ENCODE peak calls at places on chromosome 2, in six cellular contexts. N is cardiac muscle cell, F is lower lobe of right lung, L is body of pancreas, O is right cardiac atrium, D is ovary. I is an unnamed sample.

GRCh38 chr2:30232801-30233130 is 1.4 kb downstream of the LBH start:
- DNase-seq in N (no peak), F (no peak), L (no peak), O (no peak), D (peak; percentile 25), I (no peak)

GRCh38 chr2:71962350-71962749 is 185.3 kb downstream of the CYP26B1 start:
- DNase-seq in N (no peak), F (no peak), L (no peak), O (no peak), D (no peak), I (no peak)

GRCh38 chr2:134137182-134137595 is 116.7 kb upstream of the MGAT5 start:
- DNase-seq in N (peak; percentile 72), F (peak; percentile 62), L (peak; percentile 51), O (no peak), D (no peak), I (peak; percentile 73)

GRCh38 chr2:67038195-67038594 is 358.9 kb upstream of the ETAA1 start:
- DNase-seq in N (no peak), F (no peak), L (no peak), O (no peak), D (no peak), I (no peak)

GRCh38 chr2:45690223-45690622 is 38.7 kb downstream of the PRKCE start:
- DNase-seq in N (no peak), F (no peak), L (no peak), O (no peak), D (no peak), I (no peak)

GRCh38 chr2:199055336-199055735 is 402.4 kb downstream of the SATB2 start:
- DNase-seq in N (no peak), F (no peak), L (no peak), O (no peak), D (no peak), I (peak; percentile 26)

GRCh38 chr2:163641986-163642385 is 93.8 kb downstream of the FIGN start:
- DNase-seq in N (no peak), F (no peak), L (no peak), O (no peak), D (no peak), I (peak; percentile 21)

GRCh38 chr2:159089543-159089942 is 121.1 kb downstream of the TANC1 start:
- DNase-seq in N (no peak), F (no peak), L (no peak), O (peak; percentile 66), D (no peak), I (peak; percentile 18)

GRCh38 chr2:104177179-104177578 is 676.7 kb upstream of the POU3F3 start:
- DNase-seq in N (no peak), F (no peak), L (no peak), O (no peak), D (no peak), I (no peak)

GRCh38 chr2:224922142-224922727 is 120.0 kb downstream of the DOCK10 start:
- DNase-seq in N (peak; percentile 16), F (no peak), L (no peak), O (no peak), D (no peak), I (no peak)

GRCh38 chr2:234257859-234258561 is 207.5 kb downstream of the SPP2 start:
- DNase-seq in N (peak; percentile 94), F (no peak), L (peak; percentile 50), O (peak; percentile 49), D (no peak), I (peak; percentile 99)

GRCh38 chr2:8704906-8705305 is 23.1 kb downstream of the ID2 start:
- DNase-seq in N (peak; percentile 4), F (no peak), L (no peak), O (no peak), D (no peak), I (no peak)

GRCh38 chr2:218026676-218027425 is 24.1 kb upstream of the TNS1 start:
- DNase-seq in N (no peak), F (peak; percentile 77), L (peak; percentile 94), O (peak; percentile 70), D (no peak), I (no peak)

GRCh38 chr2:185979546-185980071 is 241.0 kb downstream of the FSIP2 start:
- DNase-seq in N (no peak), F (no peak), L (no peak), O (no peak), D (no peak), I (peak; percentile 62)

GRCh38 chr2:216555274-216555673 is 56.6 kb downstream of the RPL37A start:
- DNase-seq in N (peak; percentile 69), F (peak; percentile 78), L (peak; percentile 66), O (peak; percentile 86), D (no peak), I (peak; percentile 79)

GRCh38 chr2:119218478-119219064 is 5.1 kb upstream of the STEAP3 start:
- DNase-seq in N (peak; percentile 68), F (peak; percentile 50), L (peak; percentile 70), O (no peak), D (peak; percentile 46), I (peak; percentile 77)

GRCh38 chr2:157894694-157895450 is 18.7 kb upstream of the ACVR1 start:
- DNase-seq in N (peak; percentile 73), F (no peak), L (no peak), O (no peak), D (no peak), I (peak; percentile 90)

GRCh38 chr2:144333144-144333555 is 186.8 kb downstream of the ZEB2 start:
- DNase-seq in N (no peak), F (no peak), L (no peak), O (no peak), D (no peak), I (no peak)

GRCh38 chr2:226002438-226002837 is 602.9 kb downstream of the NYAP2 start:
- DNase-seq in N (peak; percentile 76), F (no peak), L (no peak), O (peak; percentile 66), D (no peak), I (peak; percentile 95)

GRCh38 chr2:12950174-12950573 is 233.4 kb downstream of the TRIB2 start:
- DNase-seq in N (no peak), F (no peak), L (no peak), O (no peak), D (no peak), I (no peak)
- H3K27ac ChIP-seq in N (no peak overlapping the region), F (no peak overlapping the region), L (no peak overlapping the region), O (no peak overlapping the region), D (no peak overlapping the region), I (no peak overlapping the region)

GRCh38 chr2:54723300-54724149 is at the start of gene EML6:
- DNase-seq in N (peak; percentile 99), F (peak; percentile 99), L (peak; percentile 98), O (peak; percentile 99), D (peak; percentile 95), I (peak; percentile 100)

GRCh38 chr2:54720563-54720962 is 2.9 kb upstream of the EML6 start:
- DNase-seq in N (no peak), F (no peak), L (no peak), O (peak; percentile 31), D (no peak), I (peak; percentile 44)

GRCh38 chr2:54724150-54724559 is 693 bp downstream of the EML6 start:
- DNase-seq in N (no peak), F (no peak), L (no peak), O (no peak), D (no peak), I (peak; percentile 49)

GRCh38 chr2:54724560-54725342 is 1.3 kb downstream of the EML6 start:
- DNase-seq in N (no peak), F (peak; percentile 48), L (peak; percentile 34), O (peak; percentile 74), D (no peak), I (peak; percentile 53)

DNA sequence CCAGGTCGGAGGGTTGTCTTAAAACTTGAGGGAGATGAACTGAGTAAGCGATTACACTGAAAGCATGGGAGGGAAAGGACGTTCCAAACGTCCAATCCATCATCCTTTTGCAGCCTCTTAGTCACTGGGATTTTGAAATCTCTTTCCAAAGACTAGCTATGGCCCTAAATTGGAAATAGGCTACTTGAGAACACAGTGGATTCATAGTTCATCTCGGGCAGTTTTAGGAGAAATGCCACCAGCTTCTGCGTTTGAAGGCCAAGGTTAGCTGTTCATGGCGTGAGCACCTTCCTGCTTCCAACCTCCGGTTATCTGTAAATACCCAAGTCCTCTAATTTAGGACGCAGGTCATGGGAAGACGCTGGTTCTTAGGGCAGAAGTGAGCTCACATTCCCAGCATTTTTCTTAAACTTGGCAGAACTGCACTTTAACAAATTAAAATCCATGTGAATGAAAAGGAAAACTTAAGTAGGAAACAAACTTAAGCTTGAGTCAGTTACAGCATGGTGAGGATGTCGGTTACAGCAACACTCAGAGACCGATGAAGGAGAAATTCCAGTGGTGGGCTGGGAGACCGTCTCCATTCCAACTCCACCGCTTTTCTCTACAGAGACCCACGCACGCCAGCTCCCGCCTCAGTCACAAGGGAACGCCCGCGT is 692 bp upstream of the EML6 start:
- DNase-seq in N (peak; percentile 72), F (no peak), L (no peak), O (no peak), D (no peak), I (peak; percentile 87)
- H3K27me3 ChIP-seq in N (peaks cover 72% of the 10 kb centered on the region), F (peaks cover 10% of the 10 kb centered on the region), L (no peaks in the 10 kb centered on the region), O (no peaks in the 10 kb centered on the region), D (no peaks in the 10 kb centered on the region), I (no peaks in the 10 kb centered on the region)

DNA sequence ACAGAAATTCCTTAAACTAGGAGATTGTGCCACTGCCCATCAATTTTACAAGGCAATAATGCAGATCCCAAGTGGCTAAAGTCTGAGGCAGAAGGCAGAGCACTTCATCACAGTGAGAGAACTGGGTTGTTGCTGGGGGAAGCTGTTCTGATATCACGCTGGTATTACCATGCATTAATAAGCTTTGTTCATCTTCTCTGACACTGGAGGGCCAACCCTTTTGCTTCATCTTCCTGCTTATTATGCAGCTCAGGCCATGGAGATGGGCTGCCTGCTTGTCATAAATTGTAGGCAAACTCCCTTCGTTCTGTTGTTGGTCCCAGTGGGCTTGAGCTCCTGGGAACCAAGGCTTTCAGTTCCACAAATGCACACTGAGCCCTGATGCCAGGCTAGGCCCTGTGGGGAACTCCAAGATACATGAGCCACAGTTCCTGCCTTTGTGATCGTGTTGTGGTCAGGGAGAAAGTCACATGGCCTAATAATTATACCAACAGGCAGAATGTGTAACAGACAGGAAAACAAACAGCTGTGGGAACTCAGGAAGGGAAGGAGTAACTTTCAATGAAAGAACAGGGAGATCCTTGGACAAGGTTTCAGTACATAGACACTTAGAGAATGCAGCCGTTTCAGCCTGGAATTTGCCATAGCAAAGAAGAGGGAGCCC is 49.1 kb upstream of the BCL2L11 start:
- DNase-seq in N (peak; percentile 88), F (no peak), L (no peak), O (no peak), D (no peak), I (peak; percentile 59)
- H3K27ac ChIP-seq in N (no peak overlapping the region), F (peak overlapping the region; percentile 59), L (peak overlapping the region; percentile 33), O (no peak overlapping the region), D (no peak overlapping the region), I (peak overlapping the region; percentile 22)

DNA sequence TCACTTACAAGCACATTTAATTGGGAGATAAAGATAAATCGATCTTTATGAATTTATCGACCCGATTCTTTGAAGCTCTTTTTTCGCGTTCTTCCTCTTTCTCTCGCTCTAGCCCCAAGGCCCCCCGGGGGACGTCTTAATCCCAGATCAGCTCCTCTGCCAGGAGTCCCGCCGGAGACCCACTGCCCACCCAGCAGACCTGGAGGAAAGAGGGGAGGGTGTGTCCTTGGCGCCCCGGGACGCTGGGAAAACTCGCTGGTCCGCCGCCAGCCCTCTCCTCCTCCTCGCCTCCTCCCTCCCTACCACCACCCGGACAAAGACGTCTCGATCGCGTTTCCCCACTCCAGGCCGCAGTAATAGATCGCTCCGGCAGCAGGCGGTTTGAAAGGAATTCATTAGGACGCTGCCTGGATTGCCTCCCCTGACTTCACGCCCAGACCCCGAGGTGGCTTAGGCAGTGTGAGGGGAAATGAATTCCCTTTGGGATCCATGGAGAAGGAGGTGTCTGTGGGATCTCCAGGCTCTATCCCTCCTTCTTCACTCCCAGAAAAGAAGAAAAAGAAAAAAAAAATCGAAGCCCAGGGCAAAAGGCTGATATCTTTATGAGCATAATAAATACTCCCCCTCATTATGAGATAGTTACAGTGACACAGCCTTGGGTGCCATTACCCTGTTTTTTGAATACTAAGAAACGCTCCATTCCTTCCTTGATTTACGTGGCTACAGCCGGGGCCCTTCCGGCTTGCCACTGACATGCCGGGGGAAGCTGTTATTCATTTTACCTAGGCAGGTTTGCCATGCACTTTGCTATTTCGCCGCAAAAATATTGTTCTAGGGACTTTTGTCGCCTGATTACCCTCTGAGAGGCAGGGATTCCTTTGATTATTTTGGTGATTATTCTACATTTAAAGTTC is 1.8 kb upstream of the GBX2 start:
- DNase-seq in N (no peak), F (no peak), L (no peak), O (no peak), D (no peak), I (no peak)
- H3K27me3 ChIP-seq in N (peaks cover 100% of the 10 kb centered on the region), F (peaks cover 100% of the 10 kb centered on the region), L (peaks cover 85% of the 10 kb centered on the region), O (no peaks in the 10 kb centered on the region), D (peaks cover 5% of the 10 kb centered on the region), I (peaks cover 99% of the 10 kb centered on the region)